ENCODE peak calls at places on chromosomes 4 and X, in seven cellular contexts. One of them, this sample, is unnamed.

GRCh38 chr4:55681430-55681829 is 45.3 kb upstream of the NMU start:
- DNase-seq in hepatocyte: no peak
- DNase-seq in heart left ventricle: no peak
- DNase-seq in mesenchymal stem cell: no peak
- DNase-seq in endodermal cell: no peak
- DNase-seq in mammary epithelial cell: no peak
- DNase-seq in CD8-positive, alpha-beta memory T cell: no peak
- DNase-seq in this sample: no peak

GRCh38 chrX:72016881-72017783 is 106.5 kb downstream of the NHSL2 start:
- DNase-seq in hepatocyte: no peak
- DNase-seq in heart left ventricle: no peak
- DNase-seq in mesenchymal stem cell: no peak
- DNase-seq in endodermal cell: peak; percentile 30
- DNase-seq in mammary epithelial cell: no peak
- DNase-seq in CD8-positive, alpha-beta memory T cell: no peak
- DNase-seq in this sample: no peak

GRCh38 chrX:10098235-10098819 is 58.4 kb upstream of the CLCN4 start:
- DNase-seq in hepatocyte: no peak
- DNase-seq in heart left ventricle: no peak
- DNase-seq in mesenchymal stem cell: no peak
- DNase-seq in endodermal cell: no peak
- DNase-seq in mammary epithelial cell: no peak
- DNase-seq in CD8-positive, alpha-beta memory T cell: peak; percentile 70
- DNase-seq in this sample: peak; percentile 29

GRCh38 chr4:647481-647880 is 22.1 kb downstream of the PDE6B start:
- DNase-seq in hepatocyte: no peak
- DNase-seq in heart left ventricle: peak; percentile 10
- DNase-seq in mesenchymal stem cell: no peak
- DNase-seq in endodermal cell: peak; percentile 41
- DNase-seq in mammary epithelial cell: no peak
- DNase-seq in CD8-positive, alpha-beta memory T cell: no peak
- DNase-seq in this sample: no peak

GRCh38 chr4:5500165-5500564 is 208.2 kb downstream of the EVC2 start:
- DNase-seq in hepatocyte: no peak
- DNase-seq in heart left ventricle: no peak
- DNase-seq in mesenchymal stem cell: peak; percentile 25
- DNase-seq in endodermal cell: no peak
- DNase-seq in mammary epithelial cell: peak; percentile 31
- DNase-seq in CD8-positive, alpha-beta memory T cell: no peak
- DNase-seq in this sample: no peak

GRCh38 chr4:126306152-126306869 is 991.6 kb downstream of the FAT4 start:
- DNase-seq in hepatocyte: no peak
- DNase-seq in heart left ventricle: peak; percentile 20
- DNase-seq in mesenchymal stem cell: no peak
- DNase-seq in endodermal cell: no peak
- DNase-seq in mammary epithelial cell: no peak
- DNase-seq in CD8-positive, alpha-beta memory T cell: no peak
- DNase-seq in this sample: no peak

GRCh38 chrX:131477498-131477897 is 66.4 kb upstream of the OR13H1 start:
- DNase-seq in hepatocyte: no peak
- DNase-seq in heart left ventricle: no peak
- DNase-seq in mesenchymal stem cell: no peak
- DNase-seq in endodermal cell: peak; percentile 61
- DNase-seq in mammary epithelial cell: no peak
- DNase-seq in CD8-positive, alpha-beta memory T cell: no peak
- DNase-seq in this sample: no peak

GRCh38 chrX:47831788-47832187 is 4.9 kb upstream of the ZNF81 start:
- DNase-seq in hepatocyte: peak; percentile 47
- DNase-seq in heart left ventricle: peak; percentile 43
- DNase-seq in mesenchymal stem cell: peak; percentile 46
- DNase-seq in endodermal cell: peak; percentile 82
- DNase-seq in mammary epithelial cell: peak; percentile 21
- DNase-seq in CD8-positive, alpha-beta memory T cell: peak; percentile 70
- DNase-seq in this sample: peak; percentile 60

GRCh38 chr4:33739886-33740285 is 2504.4 kb downstream of the ARAP2 start:
- DNase-seq in hepatocyte: no peak
- DNase-seq in heart left ventricle: no peak
- DNase-seq in mesenchymal stem cell: peak; percentile 8
- DNase-seq in endodermal cell: no peak
- DNase-seq in mammary epithelial cell: no peak
- DNase-seq in CD8-positive, alpha-beta memory T cell: no peak
- DNase-seq in this sample: no peak
- H3K27ac ChIP-seq in hepatocyte: no peak overlapping the region
- H3K27ac ChIP-seq in heart left ventricle: no peak overlapping the region
- H3K27ac ChIP-seq in mesenchymal stem cell: peak overlapping the region; percentile 59
- H3K27ac ChIP-seq in endodermal cell: no peak overlapping the region
- H3K27ac ChIP-seq in mammary epithelial cell: no peak overlapping the region
- H3K27ac ChIP-seq in CD8-positive, alpha-beta memory T cell: no peak overlapping the region
- H3K27ac ChIP-seq in this sample: no peak overlapping the region

DNA sequence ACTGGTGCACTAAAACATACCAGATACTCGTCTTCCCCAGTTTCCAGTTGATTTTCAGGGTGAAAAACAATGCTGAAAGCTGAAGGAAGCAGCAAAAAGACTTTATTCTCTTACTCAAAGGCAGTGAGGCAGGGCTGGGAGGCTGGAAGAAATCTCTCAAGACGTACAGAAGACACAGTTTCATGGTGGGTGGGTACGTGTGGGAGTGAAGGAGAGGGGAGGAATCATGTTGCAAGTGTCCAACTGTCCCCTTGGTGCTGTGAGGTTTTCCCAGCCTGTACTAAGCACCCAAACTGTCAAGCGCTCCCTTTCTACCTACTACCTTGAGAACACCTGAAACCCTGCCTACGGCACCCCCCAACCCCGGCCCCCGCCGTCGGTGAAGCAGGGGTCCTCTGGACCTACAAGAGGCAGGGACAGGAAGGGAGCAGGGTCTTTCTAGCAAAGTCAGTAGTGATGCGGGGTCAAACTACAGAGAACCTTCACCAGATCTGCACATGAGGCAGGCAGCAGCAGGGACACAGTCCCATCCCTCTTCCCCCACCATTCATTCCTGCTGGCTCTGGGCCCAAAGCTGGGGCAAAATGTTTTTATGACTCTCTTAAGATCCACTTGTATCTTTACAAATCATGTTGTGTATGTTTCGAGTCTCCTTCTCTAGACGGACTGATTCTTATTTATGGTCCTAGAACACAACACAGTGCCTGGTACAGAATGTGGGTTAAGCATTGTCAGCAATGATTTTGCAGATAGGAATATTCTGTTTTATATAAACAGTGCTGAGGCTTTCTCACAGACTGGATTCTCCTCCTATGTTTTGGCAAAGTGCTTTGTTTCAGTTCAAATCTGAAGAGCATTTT is 2.4 kb upstream of the SETD7 start:
- DNase-seq in hepatocyte: no peak
- DNase-seq in heart left ventricle: no peak
- DNase-seq in mesenchymal stem cell: peak; percentile 81
- DNase-seq in endodermal cell: no peak
- DNase-seq in mammary epithelial cell: no peak
- DNase-seq in CD8-positive, alpha-beta memory T cell: no peak
- DNase-seq in this sample: no peak
- H3K27ac ChIP-seq in hepatocyte: peak overlapping the region; percentile 27
- H3K27ac ChIP-seq in heart left ventricle: no peak overlapping the region
- H3K27ac ChIP-seq in mesenchymal stem cell: no peak overlapping the region
- H3K27ac ChIP-seq in endodermal cell: no peak overlapping the region
- H3K27ac ChIP-seq in mammary epithelial cell: no peak overlapping the region
- H3K27ac ChIP-seq in CD8-positive, alpha-beta memory T cell: no peak overlapping the region
- H3K27ac ChIP-seq in this sample: no peak overlapping the region

GRCh38 chr4:2805712-2806391 is 13.0 kb downstream of the SH3BP2 start:
- DNase-seq in hepatocyte: no peak
- DNase-seq in heart left ventricle: peak; percentile 85
- DNase-seq in mesenchymal stem cell: no peak
- DNase-seq in endodermal cell: no peak
- DNase-seq in mammary epithelial cell: no peak
- DNase-seq in CD8-positive, alpha-beta memory T cell: no peak
- DNase-seq in this sample: no peak
- H3K27ac ChIP-seq in hepatocyte: peak overlapping the region; percentile 34
- H3K27ac ChIP-seq in heart left ventricle: peak overlapping the region; percentile 59
- H3K27ac ChIP-seq in mesenchymal stem cell: no peak overlapping the region
- H3K27ac ChIP-seq in endodermal cell: no peak overlapping the region
- H3K27ac ChIP-seq in mammary epithelial cell: no peak overlapping the region
- H3K27ac ChIP-seq in CD8-positive, alpha-beta memory T cell: no peak overlapping the region
- H3K27ac ChIP-seq in this sample: no peak overlapping the region

DNA sequence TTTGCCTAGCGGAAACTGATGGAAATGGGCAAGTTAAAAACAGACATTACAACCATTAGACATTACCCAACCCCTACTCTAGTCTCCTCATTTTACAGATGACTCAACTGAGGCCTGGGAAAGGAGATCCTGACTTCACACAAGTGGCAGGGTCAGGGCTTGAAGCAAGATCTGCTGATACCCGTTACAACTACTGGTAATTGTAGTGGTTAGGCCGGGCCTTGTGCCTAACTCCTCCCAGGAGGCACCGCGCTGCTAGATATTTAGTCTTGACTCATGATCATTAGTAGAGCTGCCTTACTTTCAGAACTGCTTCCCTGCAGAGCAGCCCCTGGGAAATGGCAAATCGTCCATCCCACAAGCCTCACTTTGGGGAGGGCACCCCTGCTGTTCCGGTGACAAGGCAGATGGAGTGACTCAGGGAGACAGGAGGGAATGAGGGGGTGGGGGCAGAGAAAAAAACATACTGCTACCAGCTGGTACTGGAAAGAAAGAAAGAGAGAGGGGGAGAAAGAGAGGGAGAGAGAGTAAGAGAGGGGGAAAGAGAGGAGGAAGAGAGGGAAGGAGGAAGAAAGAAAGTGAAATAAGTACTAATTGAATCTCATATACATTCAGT is 12.2 kb downstream of the ARHGEF6 start:
- DNase-seq in hepatocyte: peak; percentile 15
- DNase-seq in heart left ventricle: peak; percentile 66
- DNase-seq in mesenchymal stem cell: peak; percentile 82
- DNase-seq in endodermal cell: peak; percentile 63
- DNase-seq in mammary epithelial cell: peak; percentile 69
- DNase-seq in CD8-positive, alpha-beta memory T cell: peak; percentile 49
- DNase-seq in this sample: no peak
- H3K27ac ChIP-seq in hepatocyte: no peak overlapping the region
- H3K27ac ChIP-seq in heart left ventricle: peak overlapping the region; percentile 97
- H3K27ac ChIP-seq in mesenchymal stem cell: peak overlapping the region; percentile 35
- H3K27ac ChIP-seq in endodermal cell: no peak overlapping the region
- H3K27ac ChIP-seq in mammary epithelial cell: no peak overlapping the region
- H3K27ac ChIP-seq in CD8-positive, alpha-beta memory T cell: no peak overlapping the region
- H3K27ac ChIP-seq in this sample: no peak overlapping the region

GRCh38 chr4:140084426-140084825 is 69.6 kb downstream of the MAML3 start:
- DNase-seq in hepatocyte: no peak
- DNase-seq in heart left ventricle: no peak
- DNase-seq in mesenchymal stem cell: no peak
- DNase-seq in endodermal cell: no peak
- DNase-seq in mammary epithelial cell: no peak
- DNase-seq in CD8-positive, alpha-beta memory T cell: no peak
- DNase-seq in this sample: no peak

GRCh38 chr4:140083320-140083719 is 70.7 kb downstream of the MAML3 start:
- DNase-seq in hepatocyte: no peak
- DNase-seq in heart left ventricle: no peak
- DNase-seq in mesenchymal stem cell: no peak
- DNase-seq in endodermal cell: no peak
- DNase-seq in mammary epithelial cell: no peak
- DNase-seq in CD8-positive, alpha-beta memory T cell: no peak
- DNase-seq in this sample: no peak

GRCh38 chr4:140088317-140088967 is 65.5 kb downstream of the MAML3 start:
- DNase-seq in hepatocyte: no peak
- DNase-seq in heart left ventricle: no peak
- DNase-seq in mesenchymal stem cell: peak; percentile 66
- DNase-seq in endodermal cell: no peak
- DNase-seq in mammary epithelial cell: no peak
- DNase-seq in CD8-positive, alpha-beta memory T cell: no peak
- DNase-seq in this sample: no peak

GRCh38 chr4:140085062-140085622 is 68.8 kb downstream of the MAML3 start:
- DNase-seq in hepatocyte: peak; percentile 56
- DNase-seq in heart left ventricle: no peak
- DNase-seq in mesenchymal stem cell: peak; percentile 87
- DNase-seq in endodermal cell: no peak
- DNase-seq in mammary epithelial cell: no peak
- DNase-seq in CD8-positive, alpha-beta memory T cell: no peak
- DNase-seq in this sample: no peak

DNA sequence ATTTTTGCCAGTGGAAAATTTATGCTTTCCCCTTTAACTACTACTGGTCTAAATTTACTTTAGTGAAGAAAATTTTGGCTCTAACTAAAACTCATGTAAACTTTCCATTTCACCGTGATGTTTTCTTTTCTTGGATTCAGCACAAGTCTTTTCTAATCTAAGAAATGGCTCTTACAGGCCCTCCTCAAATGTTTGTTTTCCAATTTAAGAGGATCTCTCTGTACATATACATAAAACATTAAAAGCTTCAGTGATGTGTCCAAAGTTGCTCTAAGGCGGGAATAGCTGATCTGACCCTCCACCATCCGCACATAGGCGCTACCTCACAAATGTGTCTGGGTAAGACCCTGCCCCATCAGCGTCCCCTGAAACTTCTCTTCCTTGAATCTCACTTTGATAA is 68.1 kb downstream of the MAML3 start:
- DNase-seq in hepatocyte: no peak
- DNase-seq in heart left ventricle: no peak
- DNase-seq in mesenchymal stem cell: no peak
- DNase-seq in endodermal cell: no peak
- DNase-seq in mammary epithelial cell: no peak
- DNase-seq in CD8-positive, alpha-beta memory T cell: no peak
- DNase-seq in this sample: no peak
- H3K27ac ChIP-seq in hepatocyte: peak overlapping the region; percentile 80
- H3K27ac ChIP-seq in heart left ventricle: no peak overlapping the region
- H3K27ac ChIP-seq in mesenchymal stem cell: no peak overlapping the region
- H3K27ac ChIP-seq in endodermal cell: no peak overlapping the region
- H3K27ac ChIP-seq in mammary epithelial cell: no peak overlapping the region
- H3K27ac ChIP-seq in CD8-positive, alpha-beta memory T cell: no peak overlapping the region
- H3K27ac ChIP-seq in this sample: no peak overlapping the region

GRCh38 chrX:65637335-65637734 is 30.1 kb upstream of the MSN start:
- DNase-seq in hepatocyte: no peak
- DNase-seq in heart left ventricle: no peak
- DNase-seq in mesenchymal stem cell: no peak
- DNase-seq in endodermal cell: no peak
- DNase-seq in mammary epithelial cell: no peak
- DNase-seq in CD8-positive, alpha-beta memory T cell: no peak
- DNase-seq in this sample: no peak

GRCh38 chrX:65630771-65631170 is 36.7 kb upstream of the MSN start:
- DNase-seq in hepatocyte: no peak
- DNase-seq in heart left ventricle: no peak
- DNase-seq in mesenchymal stem cell: no peak
- DNase-seq in endodermal cell: no peak
- DNase-seq in mammary epithelial cell: no peak
- DNase-seq in CD8-positive, alpha-beta memory T cell: no peak
- DNase-seq in this sample: no peak

GRCh38 chrX:65635371-65635770 is 32.1 kb upstream of the MSN start:
- DNase-seq in hepatocyte: no peak
- DNase-seq in heart left ventricle: peak; percentile 36
- DNase-seq in mesenchymal stem cell: no peak
- DNase-seq in endodermal cell: no peak
- DNase-seq in mammary epithelial cell: no peak
- DNase-seq in CD8-positive, alpha-beta memory T cell: no peak
- DNase-seq in this sample: no peak

GRCh38 chrX:65634732-65635131 is 32.7 kb upstream of the MSN start:
- DNase-seq in hepatocyte: no peak
- DNase-seq in heart left ventricle: no peak
- DNase-seq in mesenchymal stem cell: no peak
- DNase-seq in endodermal cell: no peak
- DNase-seq in mammary epithelial cell: no peak
- DNase-seq in CD8-positive, alpha-beta memory T cell: no peak
- DNase-seq in this sample: no peak

GRCh38 chrX:65635824-65636223 is 31.6 kb upstream of the MSN start:
- DNase-seq in hepatocyte: no peak
- DNase-seq in heart left ventricle: no peak
- DNase-seq in mesenchymal stem cell: no peak
- DNase-seq in endodermal cell: no peak
- DNase-seq in mammary epithelial cell: no peak
- DNase-seq in CD8-positive, alpha-beta memory T cell: no peak
- DNase-seq in this sample: no peak
- H3K27ac ChIP-seq in hepatocyte: no peak overlapping the region
- H3K27ac ChIP-seq in heart left ventricle: peak overlapping the region; percentile 93
- H3K27ac ChIP-seq in mesenchymal stem cell: no peak overlapping the region
- H3K27ac ChIP-seq in endodermal cell: no peak overlapping the region
- H3K27ac ChIP-seq in mammary epithelial cell: no peak overlapping the region
- H3K27ac ChIP-seq in CD8-positive, alpha-beta memory T cell: no peak overlapping the region
- H3K27ac ChIP-seq in this sample: no peak overlapping the region